ENCODE peak calls at places on chromosomes 5 and 9, in four cellular contexts. One of them, this sample, is unnamed.

GRCh38 chr5:38809388-38810359 is 36.1 kb upstream of the OSMR start:
- DNase-seq in lung: peak; percentile 84
- DNase-seq in fibroblast of lung: peak; percentile 97
- DNase-seq in lower lobe of right lung: peak; percentile 76
- DNase-seq in this sample: peak; percentile 73

GRCh38 chr5:106545325-106545724 is 1125.4 kb downstream of the EFNA5 start:
- DNase-seq in lung: no peak
- DNase-seq in fibroblast of lung: peak; percentile 7
- DNase-seq in lower lobe of right lung: no peak
- DNase-seq in this sample: no peak

GRCh38 chr9:92639124-92639523 is 30.8 kb downstream of the IPPK start:
- DNase-seq in lung: no peak
- DNase-seq in fibroblast of lung: no peak
- DNase-seq in lower lobe of right lung: no peak
- DNase-seq in this sample: no peak

GRCh38 chr9:33489070-33489469 is 15.3 kb upstream of the NOL6 start:
- DNase-seq in lung: no peak
- DNase-seq in fibroblast of lung: peak; percentile 27
- DNase-seq in lower lobe of right lung: no peak
- DNase-seq in this sample: no peak

GRCh38 chr5:135392256-135392655 is 6.8 kb downstream of the MACROH2A1 start:
- DNase-seq in lung: no peak
- DNase-seq in fibroblast of lung: peak; percentile 46
- DNase-seq in lower lobe of right lung: no peak
- DNase-seq in this sample: peak; percentile 73

GRCh38 chr5:140633081-140633471 is at the start of gene CD14:
- DNase-seq in lung: peak; percentile 47
- DNase-seq in fibroblast of lung: peak; percentile 24
- DNase-seq in lower lobe of right lung: peak; percentile 74
- DNase-seq in this sample: no peak

GRCh38 chr9:23123048-23123632 is 676.5 kb downstream of the DMRTA1 start:
- DNase-seq in lung: no peak
- DNase-seq in fibroblast of lung: peak; percentile 1
- DNase-seq in lower lobe of right lung: no peak
- DNase-seq in this sample: peak; percentile 20

GRCh38 chr9:88179080-88179521 is 40.8 kb upstream of the SPATA31C2 start:
- DNase-seq in lung: no peak
- DNase-seq in fibroblast of lung: no peak
- DNase-seq in lower lobe of right lung: peak; percentile 52
- DNase-seq in this sample: no peak

GRCh38 chr5:42848545-42848944 is 36.9 kb upstream of the SELENOP start:
- DNase-seq in lung: no peak
- DNase-seq in fibroblast of lung: no peak
- DNase-seq in lower lobe of right lung: no peak
- DNase-seq in this sample: no peak

GRCh38 chr9:112012026-112012902 is 115.7 kb downstream of the UGCG start:
- DNase-seq in lung: peak; percentile 63
- DNase-seq in fibroblast of lung: peak; percentile 87
- DNase-seq in lower lobe of right lung: peak; percentile 52
- DNase-seq in this sample: peak; percentile 89

GRCh38 chr5:151557466-151557865 is 33.7 kb downstream of the FAT2 start:
- DNase-seq in lung: no peak
- DNase-seq in fibroblast of lung: no peak
- DNase-seq in lower lobe of right lung: no peak
- DNase-seq in this sample: no peak

GRCh38 chr5:96661841-96662724 is at the start of gene CAST:
- DNase-seq in lung: peak; percentile 97
- DNase-seq in fibroblast of lung: peak; percentile 98
- DNase-seq in lower lobe of right lung: peak; percentile 97
- DNase-seq in this sample: peak; percentile 78

GRCh38 chr9:118009585-118009984 is 305.4 kb downstream of the TLR4 start:
- DNase-seq in lung: no peak
- DNase-seq in fibroblast of lung: no peak
- DNase-seq in lower lobe of right lung: no peak
- DNase-seq in this sample: no peak

GRCh38 chr5:138873096-138873885 is 1.8 kb downstream of the LRRTM2 start:
- DNase-seq in lung: no peak
- DNase-seq in fibroblast of lung: no peak
- DNase-seq in lower lobe of right lung: no peak
- DNase-seq in this sample: no peak

GRCh38 chr9:122128432-122129343 is 30.9 kb downstream of the NDUFA8 start:
- DNase-seq in lung: no peak
- DNase-seq in fibroblast of lung: no peak
- DNase-seq in lower lobe of right lung: no peak
- DNase-seq in this sample: no peak

GRCh38 chr9:122125891-122126331 is 32.8 kb upstream of the TTLL11 start:
- DNase-seq in lung: no peak
- DNase-seq in fibroblast of lung: no peak
- DNase-seq in lower lobe of right lung: no peak
- DNase-seq in this sample: no peak

GRCh38 chr9:122128007-122128406 is 31.6 kb downstream of the NDUFA8 start:
- DNase-seq in lung: no peak
- DNase-seq in fibroblast of lung: no peak
- DNase-seq in lower lobe of right lung: no peak
- DNase-seq in this sample: no peak

GRCh38 chr9:122126340-122127333 is 32.9 kb downstream of the NDUFA8 start:
- DNase-seq in lung: no peak
- DNase-seq in fibroblast of lung: no peak
- DNase-seq in lower lobe of right lung: no peak
- DNase-seq in this sample: no peak

GRCh38 chr9:122127396-122127798 is 32.2 kb downstream of the NDUFA8 start:
- DNase-seq in lung: no peak
- DNase-seq in fibroblast of lung: no peak
- DNase-seq in lower lobe of right lung: no peak
- DNase-seq in this sample: no peak
- H3K4me3 ChIP-seq in lung: no peak overlapping the region
- H3K4me3 ChIP-seq in fibroblast of lung: no peak overlapping the region
- H3K4me3 ChIP-seq in lower lobe of right lung: no peak overlapping the region
- H3K4me3 ChIP-seq in this sample: no peak overlapping the region

DNA sequence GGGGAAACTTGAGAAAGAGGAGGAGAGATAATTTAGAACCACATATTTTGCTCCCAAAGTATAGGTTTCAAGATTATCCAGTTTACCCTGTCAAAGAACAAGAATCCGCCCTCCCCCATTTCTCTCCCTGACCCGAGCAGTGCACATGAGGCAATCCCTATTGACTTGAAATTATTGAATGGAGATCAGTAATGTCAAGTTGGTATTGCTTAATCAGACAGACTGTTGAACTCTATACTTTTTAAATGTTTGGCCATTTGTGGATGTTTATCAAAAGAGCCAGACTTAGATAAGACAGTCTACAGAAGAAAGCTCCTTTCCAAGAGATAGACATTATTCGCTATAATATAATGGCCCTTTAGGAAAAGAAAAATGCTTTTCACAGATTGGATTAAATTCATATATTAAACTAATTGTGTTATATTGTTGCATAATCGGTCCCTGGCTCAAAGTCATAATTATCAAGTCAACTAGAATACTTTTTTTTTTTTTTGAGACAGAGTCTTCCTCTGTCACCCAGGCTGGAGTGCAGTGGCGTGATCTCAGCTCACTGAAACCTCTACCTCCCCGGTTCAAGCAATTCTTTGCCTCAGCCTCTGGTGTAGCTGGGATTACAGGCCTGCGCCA is 5.3 kb downstream of the SLC25A25 start:
- DNase-seq in lung: no peak
- DNase-seq in fibroblast of lung: peak; percentile 80
- DNase-seq in lower lobe of right lung: no peak
- DNase-seq in this sample: no peak
- H3K4me3 ChIP-seq in lung: no peak overlapping the region
- H3K4me3 ChIP-seq in fibroblast of lung: no peak overlapping the region
- H3K4me3 ChIP-seq in lower lobe of right lung: peak overlapping the region; percentile 24
- H3K4me3 ChIP-seq in this sample: no peak overlapping the region

GRCh38 chr5:77086611-77087483 is at the start of gene ZBED3:
- DNase-seq in lung: peak; percentile 71
- DNase-seq in fibroblast of lung: peak; percentile 95
- DNase-seq in lower lobe of right lung: peak; percentile 86
- DNase-seq in this sample: peak; percentile 80

GRCh38 chr5:77083088-77083487 is 4.0 kb downstream of the ZBED3 start:
- DNase-seq in lung: no peak
- DNase-seq in fibroblast of lung: no peak
- DNase-seq in lower lobe of right lung: no peak
- DNase-seq in this sample: no peak

GRCh38 chr5:77082280-77082679 is 4.8 kb downstream of the ZBED3 start:
- DNase-seq in lung: no peak
- DNase-seq in fibroblast of lung: no peak
- DNase-seq in lower lobe of right lung: no peak
- DNase-seq in this sample: no peak

GRCh38 chr5:77087484-77088291 is 603 bp upstream of the ZBED3 start:
- DNase-seq in lung: peak; percentile 63
- DNase-seq in fibroblast of lung: peak; percentile 85
- DNase-seq in lower lobe of right lung: peak; percentile 78
- DNase-seq in this sample: peak; percentile 30
- H3K4me3 ChIP-seq in lung: peak overlapping the region; percentile 71
- H3K4me3 ChIP-seq in fibroblast of lung: peak overlapping the region; percentile 71
- H3K4me3 ChIP-seq in lower lobe of right lung: peak overlapping the region; percentile 85
- H3K4me3 ChIP-seq in this sample: peak overlapping the region; percentile 71

GRCh38 chr5:69187342-69187741 is 2.0 kb upstream of the CENPH start:
- DNase-seq in lung: no peak
- DNase-seq in fibroblast of lung: no peak
- DNase-seq in lower lobe of right lung: no peak
- DNase-seq in this sample: no peak
- H3K4me3 ChIP-seq in lung: no peak overlapping the region
- H3K4me3 ChIP-seq in fibroblast of lung: no peak overlapping the region
- H3K4me3 ChIP-seq in lower lobe of right lung: no peak overlapping the region
- H3K4me3 ChIP-seq in this sample: no peak overlapping the region

DNA sequence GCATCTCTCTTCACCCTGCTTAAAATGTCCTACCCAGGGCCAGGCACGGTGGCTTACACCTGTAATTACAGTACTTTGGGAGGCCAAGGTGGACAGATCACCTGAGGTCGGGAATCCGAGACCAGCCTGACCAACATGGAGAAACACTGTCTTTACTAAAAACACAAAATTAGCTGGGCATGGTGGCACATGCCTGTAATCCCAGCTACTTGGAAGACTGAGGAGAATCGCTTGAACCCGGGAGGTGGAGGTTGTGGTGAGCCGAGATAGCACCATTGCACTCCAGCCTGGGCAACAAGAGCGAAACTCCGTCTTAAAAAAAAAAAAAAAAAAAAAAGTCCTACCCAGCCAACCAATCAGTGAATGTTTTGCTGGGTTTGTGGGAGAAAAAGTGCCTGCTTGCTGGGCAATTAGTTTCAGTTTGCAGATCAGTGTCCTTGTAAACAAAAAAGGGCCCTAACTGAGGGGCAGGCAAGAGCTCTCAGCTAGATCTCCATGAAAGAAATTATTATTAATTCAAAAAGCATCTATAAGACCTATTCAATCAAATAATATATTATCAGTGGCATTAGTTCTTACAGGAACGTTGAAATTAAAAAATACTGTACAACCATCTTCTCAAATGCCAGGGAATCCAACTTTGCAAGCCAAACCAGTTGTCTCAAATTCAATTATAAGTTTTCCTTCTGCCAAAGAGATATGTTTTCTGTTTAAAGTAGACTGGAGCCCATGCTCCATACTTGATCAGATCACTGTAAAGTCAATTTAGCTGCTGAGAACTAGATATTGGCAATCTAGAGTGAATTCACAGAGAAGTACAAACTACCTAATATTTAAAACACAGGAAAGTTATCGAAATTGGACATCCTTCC is 3.9 kb downstream of the MEGF9 start:
- DNase-seq in lung: no peak
- DNase-seq in fibroblast of lung: peak; percentile 76
- DNase-seq in lower lobe of right lung: no peak
- DNase-seq in this sample: no peak
- H3K4me3 ChIP-seq in lung: no peak overlapping the region
- H3K4me3 ChIP-seq in fibroblast of lung: peak overlapping the region; percentile 84
- H3K4me3 ChIP-seq in lower lobe of right lung: peak overlapping the region; percentile 92
- H3K4me3 ChIP-seq in this sample: no peak overlapping the region

GRCh38 chr5:32388429-32389111 is 56.0 kb downstream of the ZFR start:
- DNase-seq in lung: no peak
- DNase-seq in fibroblast of lung: peak; percentile 74
- DNase-seq in lower lobe of right lung: no peak
- DNase-seq in this sample: peak; percentile 17
- H3K4me3 ChIP-seq in lung: no peak overlapping the region
- H3K4me3 ChIP-seq in fibroblast of lung: no peak overlapping the region
- H3K4me3 ChIP-seq in lower lobe of right lung: no peak overlapping the region
- H3K4me3 ChIP-seq in this sample: no peak overlapping the region

DNA sequence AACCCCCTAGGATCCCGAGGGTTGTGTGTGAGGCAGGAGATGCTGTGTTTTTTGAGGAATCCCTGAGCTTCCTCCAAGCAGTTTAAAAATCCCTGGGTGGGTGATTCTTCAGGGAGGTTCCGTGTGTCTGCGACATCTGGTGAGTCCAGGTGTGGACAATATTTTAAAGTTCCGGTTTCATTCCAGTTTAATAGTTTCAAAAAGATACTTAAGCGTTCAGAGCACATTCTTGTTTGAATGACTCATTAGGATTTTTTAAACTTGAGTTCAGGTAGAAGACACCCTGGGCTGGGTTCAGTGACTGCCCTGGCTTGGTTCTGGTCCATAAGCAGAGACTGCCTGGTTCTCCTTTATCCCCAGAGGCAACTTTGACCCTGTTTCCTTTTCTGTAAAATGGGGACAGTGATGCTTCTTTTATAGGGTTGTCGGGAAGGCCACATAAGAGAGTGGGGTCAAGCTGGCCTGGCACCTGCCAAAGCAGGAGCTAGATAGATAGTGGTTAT is 119.2 kb downstream of the RGS3 start:
- DNase-seq in lung: no peak
- DNase-seq in fibroblast of lung: no peak
- DNase-seq in lower lobe of right lung: no peak
- DNase-seq in this sample: no peak
- H3K4me3 ChIP-seq in lung: no peak overlapping the region
- H3K4me3 ChIP-seq in fibroblast of lung: no peak overlapping the region
- H3K4me3 ChIP-seq in lower lobe of right lung: peak overlapping the region; percentile 46
- H3K4me3 ChIP-seq in this sample: no peak overlapping the region

DNA sequence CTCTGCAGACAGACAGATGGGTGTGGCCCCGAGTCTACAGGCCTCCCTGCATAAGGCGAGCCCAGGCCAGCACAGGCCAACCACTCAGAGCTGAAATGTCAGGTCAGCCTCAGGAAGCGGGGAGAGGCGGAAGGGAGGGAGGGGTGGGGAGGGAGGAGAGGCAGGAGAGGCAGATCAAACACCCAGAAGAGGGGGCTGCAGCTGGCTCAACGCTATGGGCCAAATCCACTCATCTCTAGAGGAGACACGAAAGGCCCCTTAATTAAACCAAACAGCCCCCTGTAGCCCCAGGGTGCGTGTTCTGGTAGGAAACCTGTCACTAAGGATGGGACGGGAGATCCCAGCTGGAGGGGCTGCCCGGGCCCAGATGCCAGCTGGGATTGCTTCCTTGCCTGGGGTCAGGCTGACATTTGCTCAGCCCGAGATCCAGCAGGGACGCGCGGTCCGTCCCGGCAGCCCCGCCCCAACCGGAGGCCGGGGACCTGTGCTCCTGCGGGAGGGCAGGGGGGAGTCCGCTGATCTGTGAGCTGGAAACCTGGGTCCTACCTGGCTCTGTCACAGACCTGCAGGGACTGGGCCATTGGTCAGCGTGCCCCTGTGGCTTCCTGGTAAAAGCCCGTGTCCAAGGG is 97.2 kb upstream of the SARDH start:
- DNase-seq in lung: no peak
- DNase-seq in fibroblast of lung: no peak
- DNase-seq in lower lobe of right lung: no peak
- DNase-seq in this sample: no peak
- H3K4me3 ChIP-seq in lung: no peak overlapping the region
- H3K4me3 ChIP-seq in fibroblast of lung: no peak overlapping the region
- H3K4me3 ChIP-seq in lower lobe of right lung: no peak overlapping the region
- H3K4me3 ChIP-seq in this sample: no peak overlapping the region

This sample was measured in skeletal muscle cell.